ENCODE peak calls at places on chromosomes 3 and 15, in ten cellular contexts. One of them, this sample, is unnamed.

GRCh38 chr15:31296304-31297220 is 30.1 kb upstream of the KLF13 start:
- DNase-seq in GM13977: no peak
- DNase-seq in mucosa of descending colon: peak
- DNase-seq in RPMI8226: no peak
- DNase-seq in stimulated activated CD4-positive, alpha-beta T cell treated with anti-CD3 and anti-CD28 coated beads, Interleukin-4, amount 100 ng/mL, for 4 hours: no peak
- DNase-seq in IMR-90: no peak
- DNase-seq in amniotic stem cell: no peak
- DNase-seq in pancreas: peak
- DNase-seq in fibroblast of gingiva: no peak
- DNase-seq in activated CD8-positive, alpha-beta memory T cell treated with anti-CD3 and anti-CD28 coated beads for 4 hours: no peak
- DNase-seq in this sample: no peak

GRCh38 chr3:194521514-194522260 is 34.9 kb upstream of the ATP13A3 start:
- DNase-seq in GM13977: no peak
- DNase-seq in mucosa of descending colon: no peak
- DNase-seq in RPMI8226: no peak
- DNase-seq in stimulated activated CD4-positive, alpha-beta T cell treated with anti-CD3 and anti-CD28 coated beads, Interleukin-4, amount 100 ng/mL, for 4 hours: no peak
- DNase-seq in IMR-90: peak
- DNase-seq in amniotic stem cell: no peak
- DNase-seq in pancreas: no peak
- DNase-seq in fibroblast of gingiva: peak
- DNase-seq in activated CD8-positive, alpha-beta memory T cell treated with anti-CD3 and anti-CD28 coated beads for 4 hours: no peak
- DNase-seq in this sample: peak

GRCh38 chr3:181711325-181712135 is at the start of gene SOX2:
- DNase-seq in GM13977: peak
- DNase-seq in mucosa of descending colon: peak
- DNase-seq in RPMI8226: peak
- DNase-seq in stimulated activated CD4-positive, alpha-beta T cell treated with anti-CD3 and anti-CD28 coated beads, Interleukin-4, amount 100 ng/mL, for 4 hours: peak
- DNase-seq in IMR-90: peak
- DNase-seq in amniotic stem cell: no peak
- DNase-seq in pancreas: peak
- DNase-seq in fibroblast of gingiva: no peak
- DNase-seq in activated CD8-positive, alpha-beta memory T cell treated with anti-CD3 and anti-CD28 coated beads for 4 hours: no peak
- DNase-seq in this sample: peak

GRCh38 chr15:54032066-54032465 is 53.8 kb downstream of the UNC13C start:
- DNase-seq in GM13977: no peak
- DNase-seq in mucosa of descending colon: no peak
- DNase-seq in RPMI8226: no peak
- DNase-seq in stimulated activated CD4-positive, alpha-beta T cell treated with anti-CD3 and anti-CD28 coated beads, Interleukin-4, amount 100 ng/mL, for 4 hours: no peak
- DNase-seq in IMR-90: no peak
- DNase-seq in amniotic stem cell: no peak
- DNase-seq in pancreas: no peak
- DNase-seq in fibroblast of gingiva: no peak
- DNase-seq in activated CD8-positive, alpha-beta memory T cell treated with anti-CD3 and anti-CD28 coated beads for 4 hours: no peak
- DNase-seq in this sample: no peak

GRCh38 chr15:54582863-54583643 is 604.8 kb downstream of the UNC13C start:
- DNase-seq in GM13977: no peak
- DNase-seq in mucosa of descending colon: no peak
- DNase-seq in RPMI8226: peak
- DNase-seq in stimulated activated CD4-positive, alpha-beta T cell treated with anti-CD3 and anti-CD28 coated beads, Interleukin-4, amount 100 ng/mL, for 4 hours: no peak
- DNase-seq in IMR-90: no peak
- DNase-seq in amniotic stem cell: no peak
- DNase-seq in pancreas: no peak
- DNase-seq in fibroblast of gingiva: no peak
- DNase-seq in activated CD8-positive, alpha-beta memory T cell treated with anti-CD3 and anti-CD28 coated beads for 4 hours: no peak
- DNase-seq in this sample: no peak

GRCh38 chr3:185328324-185329004 is 34.5 kb upstream of the MAP3K13 start:
- DNase-seq in GM13977: no peak
- DNase-seq in mucosa of descending colon: peak
- DNase-seq in RPMI8226: no peak
- DNase-seq in stimulated activated CD4-positive, alpha-beta T cell treated with anti-CD3 and anti-CD28 coated beads, Interleukin-4, amount 100 ng/mL, for 4 hours: no peak
- DNase-seq in IMR-90: no peak
- DNase-seq in amniotic stem cell: no peak
- DNase-seq in pancreas: peak
- DNase-seq in fibroblast of gingiva: no peak
- DNase-seq in activated CD8-positive, alpha-beta memory T cell treated with anti-CD3 and anti-CD28 coated beads for 4 hours: no peak
- DNase-seq in this sample: no peak

GRCh38 chr3:183664913-183665381 is 29.5 kb downstream of the KLHL24 start:
- DNase-seq in GM13977: no peak
- DNase-seq in mucosa of descending colon: peak
- DNase-seq in RPMI8226: no peak
- DNase-seq in stimulated activated CD4-positive, alpha-beta T cell treated with anti-CD3 and anti-CD28 coated beads, Interleukin-4, amount 100 ng/mL, for 4 hours: no peak
- DNase-seq in IMR-90: peak
- DNase-seq in amniotic stem cell: peak
- DNase-seq in pancreas: no peak
- DNase-seq in fibroblast of gingiva: peak
- DNase-seq in activated CD8-positive, alpha-beta memory T cell treated with anti-CD3 and anti-CD28 coated beads for 4 hours: no peak
- DNase-seq in this sample: peak

GRCh38 chr15:33195283-33195682 is 769 bp upstream of the FMN1 start:
- DNase-seq in GM13977: no peak
- DNase-seq in mucosa of descending colon: no peak
- DNase-seq in RPMI8226: no peak
- DNase-seq in stimulated activated CD4-positive, alpha-beta T cell treated with anti-CD3 and anti-CD28 coated beads, Interleukin-4, amount 100 ng/mL, for 4 hours: no peak
- DNase-seq in IMR-90: no peak
- DNase-seq in amniotic stem cell: no peak
- DNase-seq in pancreas: no peak
- DNase-seq in fibroblast of gingiva: no peak
- DNase-seq in activated CD8-positive, alpha-beta memory T cell treated with anti-CD3 and anti-CD28 coated beads for 4 hours: no peak
- DNase-seq in this sample: no peak

GRCh38 chr3:33883538-33884203 is 85.2 kb downstream of the PDCD6IP start:
- DNase-seq in GM13977: peak
- DNase-seq in mucosa of descending colon: peak
- DNase-seq in RPMI8226: peak
- DNase-seq in stimulated activated CD4-positive, alpha-beta T cell treated with anti-CD3 and anti-CD28 coated beads, Interleukin-4, amount 100 ng/mL, for 4 hours: no peak
- DNase-seq in IMR-90: peak
- DNase-seq in amniotic stem cell: peak
- DNase-seq in pancreas: no peak
- DNase-seq in fibroblast of gingiva: peak
- DNase-seq in activated CD8-positive, alpha-beta memory T cell treated with anti-CD3 and anti-CD28 coated beads for 4 hours: no peak
- DNase-seq in this sample: peak

GRCh38 chr3:155738580-155739076 is 6.2 kb downstream of the PLCH1 start:
- DNase-seq in GM13977: no peak
- DNase-seq in mucosa of descending colon: no peak
- DNase-seq in RPMI8226: no peak
- DNase-seq in stimulated activated CD4-positive, alpha-beta T cell treated with anti-CD3 and anti-CD28 coated beads, Interleukin-4, amount 100 ng/mL, for 4 hours: no peak
- DNase-seq in IMR-90: no peak
- DNase-seq in amniotic stem cell: no peak
- DNase-seq in pancreas: no peak
- DNase-seq in fibroblast of gingiva: no peak
- DNase-seq in activated CD8-positive, alpha-beta memory T cell treated with anti-CD3 and anti-CD28 coated beads for 4 hours: no peak
- DNase-seq in this sample: no peak

GRCh38 chr3:113245775-113246174 is 34.4 kb downstream of the BOC start:
- DNase-seq in GM13977: no peak
- DNase-seq in mucosa of descending colon: no peak
- DNase-seq in RPMI8226: no peak
- DNase-seq in stimulated activated CD4-positive, alpha-beta T cell treated with anti-CD3 and anti-CD28 coated beads, Interleukin-4, amount 100 ng/mL, for 4 hours: no peak
- DNase-seq in IMR-90: peak
- DNase-seq in amniotic stem cell: no peak
- DNase-seq in pancreas: no peak
- DNase-seq in fibroblast of gingiva: peak
- DNase-seq in activated CD8-positive, alpha-beta memory T cell treated with anti-CD3 and anti-CD28 coated beads for 4 hours: no peak
- DNase-seq in this sample: peak

GRCh38 chr3:140753865-140754754 is 76.2 kb downstream of the TRIM42 start:
- DNase-seq in GM13977: no peak
- DNase-seq in mucosa of descending colon: no peak
- DNase-seq in RPMI8226: peak
- DNase-seq in stimulated activated CD4-positive, alpha-beta T cell treated with anti-CD3 and anti-CD28 coated beads, Interleukin-4, amount 100 ng/mL, for 4 hours: no peak
- DNase-seq in IMR-90: no peak
- DNase-seq in amniotic stem cell: no peak
- DNase-seq in pancreas: no peak
- DNase-seq in fibroblast of gingiva: no peak
- DNase-seq in activated CD8-positive, alpha-beta memory T cell treated with anti-CD3 and anti-CD28 coated beads for 4 hours: no peak
- DNase-seq in this sample: no peak

GRCh38 chr3:196641278-196642058 is 2.0 kb downstream of the NRROS start:
- DNase-seq in GM13977: no peak
- DNase-seq in mucosa of descending colon: no peak
- DNase-seq in RPMI8226: peak
- DNase-seq in stimulated activated CD4-positive, alpha-beta T cell treated with anti-CD3 and anti-CD28 coated beads, Interleukin-4, amount 100 ng/mL, for 4 hours: peak
- DNase-seq in IMR-90: no peak
- DNase-seq in amniotic stem cell: no peak
- DNase-seq in pancreas: no peak
- DNase-seq in fibroblast of gingiva: no peak
- DNase-seq in activated CD8-positive, alpha-beta memory T cell treated with anti-CD3 and anti-CD28 coated beads for 4 hours: no peak
- DNase-seq in this sample: no peak

GRCh38 chr3:114231616-114232015 is 5.8 kb downstream of the ZNF80 start:
- DNase-seq in GM13977: no peak
- DNase-seq in mucosa of descending colon: no peak
- DNase-seq in RPMI8226: no peak
- DNase-seq in stimulated activated CD4-positive, alpha-beta T cell treated with anti-CD3 and anti-CD28 coated beads, Interleukin-4, amount 100 ng/mL, for 4 hours: peak
- DNase-seq in IMR-90: no peak
- DNase-seq in amniotic stem cell: no peak
- DNase-seq in pancreas: no peak
- DNase-seq in fibroblast of gingiva: no peak
- DNase-seq in activated CD8-positive, alpha-beta memory T cell treated with anti-CD3 and anti-CD28 coated beads for 4 hours: no peak
- DNase-seq in this sample: no peak

GRCh38 chr3:11803977-11804903 is 42.4 kb downstream of the TAMM41 start:
- DNase-seq in GM13977: peak
- DNase-seq in mucosa of descending colon: peak
- DNase-seq in RPMI8226: peak
- DNase-seq in stimulated activated CD4-positive, alpha-beta T cell treated with anti-CD3 and anti-CD28 coated beads, Interleukin-4, amount 100 ng/mL, for 4 hours: peak
- DNase-seq in IMR-90: peak
- DNase-seq in amniotic stem cell: peak
- DNase-seq in pancreas: peak
- DNase-seq in fibroblast of gingiva: peak
- DNase-seq in activated CD8-positive, alpha-beta memory T cell treated with anti-CD3 and anti-CD28 coated beads for 4 hours: no peak
- DNase-seq in this sample: peak

GRCh38 chr3:13513913-13514517 is 33.9 kb downstream of the HDAC11 start:
- DNase-seq in GM13977: no peak
- DNase-seq in mucosa of descending colon: no peak
- DNase-seq in RPMI8226: no peak
- DNase-seq in stimulated activated CD4-positive, alpha-beta T cell treated with anti-CD3 and anti-CD28 coated beads, Interleukin-4, amount 100 ng/mL, for 4 hours: no peak
- DNase-seq in IMR-90: no peak
- DNase-seq in amniotic stem cell: no peak
- DNase-seq in pancreas: no peak
- DNase-seq in fibroblast of gingiva: no peak
- DNase-seq in activated CD8-positive, alpha-beta memory T cell treated with anti-CD3 and anti-CD28 coated beads for 4 hours: no peak
- DNase-seq in this sample: peak

GRCh38 chr3:156106721-156107373 is 13.5 kb upstream of the KCNAB1 start:
- DNase-seq in GM13977: no peak
- DNase-seq in mucosa of descending colon: no peak
- DNase-seq in RPMI8226: no peak
- DNase-seq in stimulated activated CD4-positive, alpha-beta T cell treated with anti-CD3 and anti-CD28 coated beads, Interleukin-4, amount 100 ng/mL, for 4 hours: no peak
- DNase-seq in IMR-90: no peak
- DNase-seq in amniotic stem cell: no peak
- DNase-seq in pancreas: no peak
- DNase-seq in fibroblast of gingiva: no peak
- DNase-seq in activated CD8-positive, alpha-beta memory T cell treated with anti-CD3 and anti-CD28 coated beads for 4 hours: no peak
- DNase-seq in this sample: no peak

GRCh38 chr15:51830279-51830806 is 890 bp downstream of the TMOD3 start:
- DNase-seq in GM13977: peak
- DNase-seq in mucosa of descending colon: no peak
- DNase-seq in RPMI8226: peak
- DNase-seq in stimulated activated CD4-positive, alpha-beta T cell treated with anti-CD3 and anti-CD28 coated beads, Interleukin-4, amount 100 ng/mL, for 4 hours: no peak
- DNase-seq in IMR-90: peak
- DNase-seq in amniotic stem cell: no peak
- DNase-seq in pancreas: no peak
- DNase-seq in fibroblast of gingiva: peak
- DNase-seq in activated CD8-positive, alpha-beta memory T cell treated with anti-CD3 and anti-CD28 coated beads for 4 hours: no peak
- DNase-seq in this sample: peak

GRCh38 chr3:15860014-15860934 is 62.5 kb upstream of the ANKRD28 start:
- DNase-seq in GM13977: peak
- DNase-seq in mucosa of descending colon: peak
- DNase-seq in RPMI8226: peak
- DNase-seq in stimulated activated CD4-positive, alpha-beta T cell treated with anti-CD3 and anti-CD28 coated beads, Interleukin-4, amount 100 ng/mL, for 4 hours: peak
- DNase-seq in IMR-90: peak
- DNase-seq in amniotic stem cell: peak
- DNase-seq in pancreas: peak
- DNase-seq in fibroblast of gingiva: peak
- DNase-seq in activated CD8-positive, alpha-beta memory T cell treated with anti-CD3 and anti-CD28 coated beads for 4 hours: no peak
- DNase-seq in this sample: peak

GRCh38 chr3:186209810-186210752 is 101.2 kb upstream of the ETV5 start:
- DNase-seq in GM13977: no peak
- DNase-seq in mucosa of descending colon: peak
- DNase-seq in RPMI8226: peak
- DNase-seq in stimulated activated CD4-positive, alpha-beta T cell treated with anti-CD3 and anti-CD28 coated beads, Interleukin-4, amount 100 ng/mL, for 4 hours: no peak
- DNase-seq in IMR-90: peak
- DNase-seq in amniotic stem cell: peak
- DNase-seq in pancreas: peak
- DNase-seq in fibroblast of gingiva: peak
- DNase-seq in activated CD8-positive, alpha-beta memory T cell treated with anti-CD3 and anti-CD28 coated beads for 4 hours: no peak
- DNase-seq in this sample: peak

GRCh38 chr3:13966302-13966701 is 86.4 kb upstream of the WNT7A start:
- DNase-seq in GM13977: no peak
- DNase-seq in mucosa of descending colon: no peak
- DNase-seq in RPMI8226: no peak
- DNase-seq in stimulated activated CD4-positive, alpha-beta T cell treated with anti-CD3 and anti-CD28 coated beads, Interleukin-4, amount 100 ng/mL, for 4 hours: no peak
- DNase-seq in IMR-90: no peak
- DNase-seq in amniotic stem cell: no peak
- DNase-seq in pancreas: no peak
- DNase-seq in fibroblast of gingiva: no peak
- DNase-seq in activated CD8-positive, alpha-beta memory T cell treated with anti-CD3 and anti-CD28 coated beads for 4 hours: no peak
- DNase-seq in this sample: no peak

GRCh38 chr3:151156618-151157216 is 46.3 kb downstream of the GPR171 start:
- DNase-seq in GM13977: peak
- DNase-seq in mucosa of descending colon: peak
- DNase-seq in RPMI8226: peak
- DNase-seq in stimulated activated CD4-positive, alpha-beta T cell treated with anti-CD3 and anti-CD28 coated beads, Interleukin-4, amount 100 ng/mL, for 4 hours: no peak
- DNase-seq in IMR-90: peak
- DNase-seq in amniotic stem cell: no peak
- DNase-seq in pancreas: no peak
- DNase-seq in fibroblast of gingiva: peak
- DNase-seq in activated CD8-positive, alpha-beta memory T cell treated with anti-CD3 and anti-CD28 coated beads for 4 hours: no peak
- DNase-seq in this sample: peak

GRCh38 chr3:158791259-158791920 is 10.5 kb upstream of the MFSD1 start:
- DNase-seq in GM13977: peak
- DNase-seq in mucosa of descending colon: peak
- DNase-seq in RPMI8226: peak
- DNase-seq in stimulated activated CD4-positive, alpha-beta T cell treated with anti-CD3 and anti-CD28 coated beads, Interleukin-4, amount 100 ng/mL, for 4 hours: peak
- DNase-seq in IMR-90: peak
- DNase-seq in amniotic stem cell: peak
- DNase-seq in pancreas: peak
- DNase-seq in fibroblast of gingiva: peak
- DNase-seq in activated CD8-positive, alpha-beta memory T cell treated with anti-CD3 and anti-CD28 coated beads for 4 hours: no peak
- DNase-seq in this sample: peak

GRCh38 chr3:131630812-131631211 is 128.0 kb upstream of the MRPL3 start:
- DNase-seq in GM13977: no peak
- DNase-seq in mucosa of descending colon: no peak
- DNase-seq in RPMI8226: no peak
- DNase-seq in stimulated activated CD4-positive, alpha-beta T cell treated with anti-CD3 and anti-CD28 coated beads, Interleukin-4, amount 100 ng/mL, for 4 hours: no peak
- DNase-seq in IMR-90: no peak
- DNase-seq in amniotic stem cell: no peak
- DNase-seq in pancreas: no peak
- DNase-seq in fibroblast of gingiva: no peak
- DNase-seq in activated CD8-positive, alpha-beta memory T cell treated with anti-CD3 and anti-CD28 coated beads for 4 hours: no peak
- DNase-seq in this sample: no peak

GRCh38 chr15:89543389-89543788 is 31.9 kb upstream of the TICRR start:
- DNase-seq in GM13977: no peak
- DNase-seq in mucosa of descending colon: no peak
- DNase-seq in RPMI8226: peak
- DNase-seq in stimulated activated CD4-positive, alpha-beta T cell treated with anti-CD3 and anti-CD28 coated beads, Interleukin-4, amount 100 ng/mL, for 4 hours: no peak
- DNase-seq in IMR-90: no peak
- DNase-seq in amniotic stem cell: no peak
- DNase-seq in pancreas: no peak
- DNase-seq in fibroblast of gingiva: no peak
- DNase-seq in activated CD8-positive, alpha-beta memory T cell treated with anti-CD3 and anti-CD28 coated beads for 4 hours: no peak
- DNase-seq in this sample: no peak

GRCh38 chr3:160792445-160793039 is 36.5 kb downstream of the PPM1L start:
- DNase-seq in GM13977: no peak
- DNase-seq in mucosa of descending colon: no peak
- DNase-seq in RPMI8226: no peak
- DNase-seq in stimulated activated CD4-positive, alpha-beta T cell treated with anti-CD3 and anti-CD28 coated beads, Interleukin-4, amount 100 ng/mL, for 4 hours: no peak
- DNase-seq in IMR-90: no peak
- DNase-seq in amniotic stem cell: no peak
- DNase-seq in pancreas: no peak
- DNase-seq in fibroblast of gingiva: no peak
- DNase-seq in activated CD8-positive, alpha-beta memory T cell treated with anti-CD3 and anti-CD28 coated beads for 4 hours: no peak
- DNase-seq in this sample: no peak

GRCh38 chr3:78974181-78974770 is 793.5 kb downstream of the ROBO1 start:
- DNase-seq in GM13977: no peak
- DNase-seq in mucosa of descending colon: no peak
- DNase-seq in RPMI8226: no peak
- DNase-seq in stimulated activated CD4-positive, alpha-beta T cell treated with anti-CD3 and anti-CD28 coated beads, Interleukin-4, amount 100 ng/mL, for 4 hours: no peak
- DNase-seq in IMR-90: peak
- DNase-seq in amniotic stem cell: no peak
- DNase-seq in pancreas: no peak
- DNase-seq in fibroblast of gingiva: peak
- DNase-seq in activated CD8-positive, alpha-beta memory T cell treated with anti-CD3 and anti-CD28 coated beads for 4 hours: no peak
- DNase-seq in this sample: peak

GRCh38 chr3:125050486-125051172 is 5.2 kb downstream of the HEG1 start:
- DNase-seq in GM13977: no peak
- DNase-seq in mucosa of descending colon: no peak
- DNase-seq in RPMI8226: no peak
- DNase-seq in stimulated activated CD4-positive, alpha-beta T cell treated with anti-CD3 and anti-CD28 coated beads, Interleukin-4, amount 100 ng/mL, for 4 hours: no peak
- DNase-seq in IMR-90: no peak
- DNase-seq in amniotic stem cell: no peak
- DNase-seq in pancreas: no peak
- DNase-seq in fibroblast of gingiva: no peak
- DNase-seq in activated CD8-positive, alpha-beta memory T cell treated with anti-CD3 and anti-CD28 coated beads for 4 hours: no peak
- DNase-seq in this sample: peak

This sample was measured in EH.